ENCODE peak calls at places on chromosomes 12 and 14, in eight cellular contexts. K is GM23338, T is stomach, S is breast epithelium, I is HCT116, E is sigmoid colon, G is upper lobe of left lung, Q is transverse colon. V is an unnamed sample.

GRCh38 chr12:131613678-131614077 is 97.2 kb upstream of the SFSWAP start:
- DNase-seq in K (no peak), T (no peak), G (no peak), E (no peak), Q (peak; percentile 33), S (no peak), I (no peak), V (no peak)

GRCh38 chr12:28027947-28028724 is 55.6 kb upstream of the PTHLH start:
- DNase-seq in E (no peak), Q (no peak), S (no peak), T (no peak), K (no peak), I (no peak), G (no peak), V (no peak)

GRCh38 chr14:105891631-105892452 is 365.5 kb downstream of the TMEM121 start:
- DNase-seq in T (peak; percentile 17), S (peak; percentile 33), Q (peak; percentile 5), I (no peak), K (no peak), G (peak; percentile 18), E (peak; percentile 61), V (no peak)

GRCh38 chr12:40907115-40907521 is 214.9 kb downstream of the CNTN1 start:
- DNase-seq in I (peak; percentile 85), G (no peak), E (no peak), Q (no peak), T (no peak), S (no peak), K (no peak), V (no peak)

GRCh38 chr12:20450591-20450990 is 82.3 kb downstream of the PDE3A start:
- DNase-seq in Q (no peak), I (no peak), K (no peak), S (no peak), G (no peak), T (no peak), E (no peak), V (no peak)

GRCh38 chr12:113601656-113602263 is 130.1 kb upstream of the LHX5 start:
- DNase-seq in E (no peak), K (peak; percentile 70), Q (no peak), I (no peak), S (no peak), T (no peak), G (no peak), V (no peak)

GRCh38 chr12:50614167-50614762 is 109.5 kb downstream of the DIP2B start:
- DNase-seq in G (no peak), I (peak; percentile 46), K (peak; percentile 74), S (no peak), T (no peak), E (no peak), Q (no peak), V (no peak)

GRCh38 chr12:112165624-112166023 is 40.3 kb downstream of the TRAFD1 start:
- DNase-seq in E (no peak), G (no peak), I (no peak), T (no peak), K (no peak), S (peak; percentile 14), Q (no peak), V (no peak)

GRCh38 chr14:19917955-19918518 is 2.4 kb upstream of the OR4K5 start:
- DNase-seq in K (no peak), Q (no peak), I (no peak), G (no peak), S (no peak), T (no peak), E (no peak), V (no peak)

GRCh38 chr14:104864267-104865068 is 600 bp upstream of the CEP170B start:
- DNase-seq in G (peak; percentile 69), K (peak; percentile 96), E (peak; percentile 74), Q (peak; percentile 93), S (peak; percentile 67), I (peak; percentile 33), T (peak; percentile 88), V (peak; percentile 84)

GRCh38 chr12:57628280-57629191 is 4.5 kb downstream of the B4GALNT1 start:
- DNase-seq in E (peak; percentile 58), K (no peak), S (no peak), Q (no peak), T (no peak), G (no peak), I (no peak), V (peak; percentile 76)

GRCh38 chr12:51349026-51349425 is 2.5 kb upstream of the CELA1 start:
- DNase-seq in Q (no peak), E (no peak), G (no peak), K (no peak), S (no peak), I (no peak), T (no peak), V (no peak)

GRCh38 chr14:104865631-104866441 is 768 bp downstream of the CEP170B start:
- DNase-seq in K (peak; percentile 86), I (peak; percentile 8), E (peak; percentile 85), G (peak; percentile 65), S (no peak), Q (peak; percentile 77), T (peak; percentile 78), V (peak; percentile 86)

GRCh38 chr12:28145211-28145610 is 45.0 kb upstream of the CCDC91 start:
- DNase-seq in E (no peak), S (no peak), T (no peak), G (no peak), I (no peak), Q (no peak), K (no peak), V (no peak)

GRCh38 chr12:41419151-41419893 is 231.2 kb downstream of the PDZRN4 start:
- DNase-seq in G (no peak), K (no peak), E (no peak), Q (no peak), S (no peak), I (no peak), T (no peak), V (no peak)

DNA sequence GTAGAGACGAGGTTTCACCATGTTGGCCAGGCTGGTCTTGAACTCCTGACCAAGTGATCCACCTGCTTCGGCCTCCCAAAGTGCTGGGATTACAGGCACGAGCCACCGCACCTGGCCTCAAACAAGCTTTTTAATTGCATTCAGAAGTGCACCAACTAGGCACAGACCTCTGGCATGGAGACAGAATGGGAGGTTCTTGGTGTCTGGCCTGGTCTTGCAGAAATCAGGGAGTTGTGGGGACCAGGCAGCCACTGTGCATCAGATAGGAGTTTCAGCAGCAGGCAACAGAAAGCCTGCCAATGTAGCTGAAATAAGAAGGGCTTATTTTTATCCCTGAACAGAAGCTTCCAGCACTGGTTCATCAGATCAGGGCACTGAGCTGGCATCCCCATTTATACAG is 22.2 kb upstream of the TCL1B start:
- DNase-seq in S (no peak), E (no peak), I (no peak), G (no peak), T (peak; percentile 51), Q (no peak), K (no peak), V (no peak)
- H3K4me1 ChIP-seq in S (no peaks in the 10 kb centered on the region), E (no peaks in the 10 kb centered on the region), I (peaks cover 5% of the 10 kb centered on the region), G (no peaks in the 10 kb centered on the region), T (peaks cover 5% of the 10 kb centered on the region), Q (no peaks in the 10 kb centered on the region), K (peaks cover 19% of the 10 kb centered on the region), V (peaks cover 17% of the 10 kb centered on the region)

GRCh38 chr12:53533476-53533875 is 26.2 kb upstream of the NPFF start:
- DNase-seq in E (no peak), Q (no peak), G (no peak), K (no peak), S (no peak), T (no peak), I (no peak), V (peak; percentile 1)

GRCh38 chr12:53539526-53539925 is 32.2 kb upstream of the NPFF start:
- DNase-seq in K (no peak), Q (no peak), E (no peak), T (no peak), I (no peak), G (no peak), S (no peak), V (no peak)

GRCh38 chr12:53536962-53537361 is 29.7 kb upstream of the NPFF start:
- DNase-seq in E (no peak), K (no peak), I (no peak), S (no peak), G (peak; percentile 69), T (no peak), Q (no peak), V (no peak)

GRCh38 chr12:53543539-53543938 is 36.3 kb upstream of the NPFF start:
- DNase-seq in I (peak; percentile 37), K (peak; percentile 86), E (peak; percentile 80), Q (peak; percentile 51), T (peak; percentile 48), S (peak; percentile 56), G (peak; percentile 55), V (peak; percentile 68)

GRCh38 chr12:53538209-53538689 is 31.0 kb upstream of the NPFF start:
- DNase-seq in Q (peak; percentile 48), G (no peak), K (no peak), I (no peak), E (peak; percentile 73), T (no peak), S (no peak), V (no peak)
- TF ChIP-seq POLR2AphosphoS5 in Q (peak; percentile 71), G (peak; percentile 57), K (no peak), I (no peak), E (peak; percentile 43), T (peak; percentile 13), S (no peak), V (no peak)

GRCh38 chr14:24395609-24396580 is 2.9 kb upstream of the NYNRIN start:
- DNase-seq in I (no peak), Q (no peak), K (no peak), S (no peak), T (no peak), E (peak; percentile 50), G (no peak), V (no peak)
- H3K4me1 ChIP-seq in I (peaks cover 29% of the 10 kb centered on the region), Q (peaks cover 42% of the 10 kb centered on the region), K (peaks cover 24% of the 10 kb centered on the region), S (peaks cover 3% of the 10 kb centered on the region), T (peaks cover 33% of the 10 kb centered on the region), E (no peaks in the 10 kb centered on the region), G (peaks cover 17% of the 10 kb centered on the region), V (peaks cover 81% of the 10 kb centered on the region)

GRCh38 chr12:105285378-105285777 is 45.1 kb upstream of the C12orf75 start:
- DNase-seq in E (no peak), T (no peak), Q (no peak), G (no peak), I (no peak), S (no peak), K (no peak), V (no peak)

GRCh38 chr12:105279460-105280056 is 43.6 kb upstream of the APPL2 start:
- DNase-seq in Q (peak; percentile 25), T (peak; percentile 33), E (no peak), K (peak; percentile 76), I (peak; percentile 26), S (no peak), G (no peak), V (no peak)

GRCh38 chr12:105280966-105281693 is 45.2 kb upstream of the APPL2 start:
- DNase-seq in E (no peak), Q (no peak), S (no peak), K (no peak), I (no peak), T (peak; percentile 74), G (no peak), V (no peak)

GRCh38 chr12:105278043-105278697 is 42.2 kb upstream of the APPL2 start:
- DNase-seq in T (peak; percentile 31), Q (no peak), K (peak; percentile 36), S (no peak), I (no peak), G (no peak), E (no peak), V (no peak)

DNA sequence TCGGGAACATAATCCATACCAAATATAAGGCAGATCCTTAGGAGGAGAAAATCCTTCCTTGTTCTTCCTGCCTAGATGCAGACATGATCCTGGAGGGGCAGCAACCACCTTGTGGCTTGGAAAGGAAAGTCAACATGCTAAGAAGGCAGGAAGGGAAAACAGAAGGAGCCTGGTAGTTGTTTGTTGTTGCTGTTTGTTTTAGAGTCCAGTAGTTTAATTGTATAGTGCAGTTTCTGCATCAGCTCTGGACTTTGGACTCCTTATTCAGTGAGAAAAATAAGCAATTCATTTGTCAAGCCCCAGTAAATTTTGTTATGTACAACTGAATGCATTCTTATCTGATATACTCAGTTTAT is 45.7 kb upstream of the APPL2 start:
- DNase-seq in S (no peak), G (no peak), Q (no peak), T (peak; percentile 36), K (peak; percentile 35), I (no peak), E (no peak), V (no peak)
- TF ChIP-seq POLR2AphosphoS5 in S (no peak), G (no peak), Q (no peak), T (no peak), K (no peak), I (no peak), E (no peak), V (no peak)

V was measured in suprapubic skin.